ENCODE peak calls at places on chromosome 18, in ten cellular contexts. Z is Calu3; N is fibroblast of the aortic adventitia; J is AG08395; Q is naive thymus-derived CD8-positive, alpha-beta T cell; G is EL; B is NCI-H2081 treated with DMSO at 0.1 percent for 48 hours; S is CD8-positive, alpha-beta memory T cell; X is substantia nigra; O is iPS-NIHi11. H is an unnamed sample.

GRCh38 chr18:12376034-12376717 is 851 bp downstream of the AFG3L2 start:
- DNase-seq in B (no peak), N (peak), Q (no peak), O (no peak), G (peak), X (no peak), S (peak), Z (no peak), J (no peak), H (no peak)

GRCh38 chr18:22767653-22768052 is 165.5 kb upstream of the RBBP8 start:
- DNase-seq in N (no peak), Q (no peak), B (no peak), J (no peak), Z (no peak), O (no peak), X (no peak), S (no peak), G (no peak), H (no peak)

GRCh38 chr18:26003391-26003790 is 87.0 kb downstream of the SS18 start:
- DNase-seq in O (no peak), J (no peak), Q (no peak), N (peak), Z (peak), S (no peak), G (no peak), B (no peak), X (no peak), H (no peak)

GRCh38 chr18:3111523-3112240 is 98.7 kb upstream of the LPIN2 start:
- DNase-seq in S (no peak), Z (no peak), J (no peak), X (no peak), N (peak), O (no peak), Q (no peak), G (peak), B (no peak), H (peak)

GRCh38 chr18:10070581-10071000 is 156.8 kb downstream of the VAPA start:
- DNase-seq in O (no peak), B (no peak), X (no peak), G (no peak), N (no peak), Z (no peak), J (no peak), S (no peak), Q (no peak), H (peak)

GRCh38 chr18:45650321-45650720 is 35.0 kb downstream of the SLC14A2 start:
- DNase-seq in J (no peak), Z (no peak), Q (no peak), N (no peak), G (no peak), O (no peak), S (no peak), X (no peak), B (no peak), H (no peak)

GRCh38 chr18:9483526-9483925 is 8.2 kb downstream of the RALBP1 start:
- DNase-seq in N (no peak), Q (no peak), G (no peak), O (no peak), S (no peak), X (no peak), Z (no peak), B (no peak), J (no peak), H (no peak)

GRCh38 chr18:40868110-40868858 is 1086.8 kb upstream of the PIK3C3 start:
- DNase-seq in B (no peak), S (no peak), G (peak), J (peak), Z (no peak), O (no peak), N (peak), Q (no peak), X (no peak), H (peak)

GRCh38 chr18:27749189-27749588 is 427.7 kb downstream of the CDH2 start:
- DNase-seq in S (no peak), Z (no peak), O (peak), G (no peak), N (no peak), B (no peak), X (no peak), J (no peak), Q (no peak), H (no peak)

GRCh38 chr18:2894131-2894840 is 47.5 kb downstream of the EMILIN2 start:
- DNase-seq in N (no peak), B (no peak), X (no peak), J (no peak), S (no peak), G (no peak), Q (no peak), Z (no peak), O (no peak), H (no peak)

GRCh38 chr18:28512357-28512756 is 335.4 kb upstream of the CDH2 start:
- DNase-seq in N (peak), X (no peak), S (no peak), Z (peak), O (no peak), J (no peak), G (peak), B (no peak), Q (no peak), H (no peak)

GRCh38 chr18:50706199-50706598 is 113.6 kb downstream of the MRO start:
- DNase-seq in G (no peak), X (no peak), Q (no peak), B (no peak), S (no peak), J (no peak), N (no peak), O (no peak), Z (no peak), H (no peak)

GRCh38 chr18:2420367-2420766 is 150.9 kb downstream of the METTL4 start:
- DNase-seq in Q (no peak), X (no peak), N (no peak), O (no peak), G (no peak), B (no peak), Z (no peak), S (no peak), J (no peak), H (no peak)

GRCh38 chr18:25726278-25726677 is 364.1 kb downstream of the SS18 start:
- DNase-seq in Q (no peak), Z (no peak), N (no peak), S (no peak), J (peak), O (no peak), X (no peak), B (no peak), G (peak), H (peak)

GRCh38 chr18:48683197-48683596 is 144.4 kb downstream of the CTIF start:
- DNase-seq in N (no peak), Q (no peak), X (no peak), O (no peak), S (no peak), B (no peak), Z (no peak), J (no peak), G (no peak), H (no peak)

GRCh38 chr18:64330161-64330560 is 181.3 kb upstream of the LINC00305 start:
- DNase-seq in N (no peak), Z (no peak), O (peak), S (no peak), X (no peak), J (no peak), Q (no peak), G (no peak), B (no peak), H (no peak)

GRCh38 chr18:79780547-79780946 is 17.2 kb upstream of the KCNG2 start:
- DNase-seq in X (no peak), B (no peak), J (no peak), G (no peak), N (no peak), O (no peak), Z (no peak), Q (no peak), S (no peak), H (no peak)

GRCh38 chr18:32167980-32168379 is 21.9 kb upstream of the MEP1B start:
- DNase-seq in Z (no peak), Q (no peak), G (no peak), N (peak), O (no peak), J (no peak), B (no peak), X (no peak), S (no peak), H (peak)

GRCh38 chr18:33983126-33983525 is 241.6 kb downstream of the NOL4 start:
- DNase-seq in B (no peak), N (no peak), Z (no peak), Q (no peak), G (no peak), S (no peak), O (no peak), J (no peak), X (no peak), H (no peak)

GRCh38 chr18:1392046-1392445 is 487.4 kb downstream of the ADCYAP1 start:
- DNase-seq in J (no peak), N (no peak), Z (no peak), S (no peak), G (no peak), O (no peak), X (no peak), B (no peak), Q (no peak), H (no peak)

GRCh38 chr18:23668731-23669130 is 6.0 kb upstream of the ANKRD29 start:
- DNase-seq in B (no peak), Z (no peak), N (no peak), G (no peak), X (no peak), Q (no peak), S (no peak), O (peak), J (no peak), H (no peak)

GRCh38 chr18:22197668-22198067 is 28.3 kb downstream of the GATA6 start:
- DNase-seq in Z (no peak), J (no peak), X (no peak), O (no peak), G (no peak), B (no peak), Q (no peak), S (no peak), N (peak), H (peak)

GRCh38 chr18:36931116-36931515 is 102.2 kb downstream of the KIAA1328 start:
- DNase-seq in B (no peak), G (no peak), J (no peak), O (no peak), Q (no peak), Z (no peak), X (no peak), S (no peak), N (no peak), H (no peak)

GRCh38 chr18:54075681-54076080 is 148.8 kb downstream of the MBD2 start:
- DNase-seq in N (no peak), X (no peak), J (no peak), O (no peak), S (no peak), Q (no peak), Z (no peak), B (no peak), G (no peak), H (no peak)